ENCODE peak calls at places on chromosomes 11 and 22, in four cellular contexts. One of them, this sample, is unnamed.

GRCh38 chr11:77449060-77449521 is 24.8 kb downstream of the PAK1 start:
- DNase-seq in foreskin fibroblast: no peak
- DNase-seq in PC-3: no peak
- DNase-seq in GDM1: peak; percentile 48
- DNase-seq in this sample: no peak

GRCh38 chr11:123640677-123641494 is 13.5 kb downstream of the SCN3B start:
- DNase-seq in GDM1: no peak
- DNase-seq in PC-3: peak; percentile 67
- DNase-seq in foreskin fibroblast: no peak
- DNase-seq in this sample: no peak

GRCh38 chr11:16924826-16925494 is 89.3 kb downstream of the PLEKHA7 start:
- DNase-seq in PC-3: peak; percentile 96
- DNase-seq in GDM1: no peak
- DNase-seq in foreskin fibroblast: peak; percentile 17
- DNase-seq in this sample: no peak

GRCh38 chr22:31090217-31091085 is 9.3 kb downstream of the SMTN start:
- DNase-seq in PC-3: no peak
- DNase-seq in foreskin fibroblast: no peak
- DNase-seq in GDM1: no peak
- DNase-seq in this sample: no peak

GRCh38 chr11:1228183-1228821 is 5.4 kb downstream of the MUC5B start:
- DNase-seq in foreskin fibroblast: no peak
- DNase-seq in GDM1: no peak
- DNase-seq in PC-3: no peak
- DNase-seq in this sample: no peak

GRCh38 chr11:11155962-11156815 is 196.9 kb downstream of the CSNK2A3 start:
- DNase-seq in foreskin fibroblast: no peak
- DNase-seq in GDM1: no peak
- DNase-seq in PC-3: peak; percentile 33
- DNase-seq in this sample: no peak

GRCh38 chr11:34198523-34198922 is 93.1 kb downstream of the NAT10 start:
- DNase-seq in GDM1: no peak
- DNase-seq in foreskin fibroblast: no peak
- DNase-seq in PC-3: no peak
- DNase-seq in this sample: no peak

GRCh38 chr22:20450551-20450906 is 12.9 kb upstream of the SCARF2 start:
- DNase-seq in foreskin fibroblast: no peak
- DNase-seq in PC-3: no peak
- DNase-seq in GDM1: no peak
- DNase-seq in this sample: no peak

GRCh38 chr11:27234043-27234668 is 128.9 kb downstream of the CCDC34 start:
- DNase-seq in PC-3: peak; percentile 56
- DNase-seq in GDM1: no peak
- DNase-seq in foreskin fibroblast: peak; percentile 88
- DNase-seq in this sample: peak; percentile 98

GRCh38 chr11:44842219-44842618 is 108.5 kb downstream of the TP53I11 start:
- DNase-seq in PC-3: no peak
- DNase-seq in foreskin fibroblast: peak; percentile 75
- DNase-seq in GDM1: no peak
- DNase-seq in this sample: peak; percentile 91

GRCh38 chr11:19922689-19923035 is 210.0 kb downstream of the NAV2 start:
- DNase-seq in GDM1: no peak
- DNase-seq in foreskin fibroblast: no peak
- DNase-seq in PC-3: peak; percentile 66
- DNase-seq in this sample: no peak